ENCODE peak calls at places on chromosome 18, in seven cellular contexts. S is endothelial cell, X is OCI-LY7, R is upper lobe of right lung, M is neural crest cell, G is BE2C, W is H9. O is an unnamed sample.
A peak's percentile ranks its signal among the peaks of the same experiment; 100 is the strongest.

GRCh38 chr18:58694720-58695468 is 23.6 kb downstream of the MALT1 start:
- DNase-seq in M (no peak), R (no peak), W (no peak), S (no peak), G (no peak), X (no peak), O (no peak)

GRCh38 chr18:25052426-25052825 is 299.5 kb downstream of the ZNF521 start:
- DNase-seq in S (no peak), W (no peak), R (no peak), M (no peak), G (no peak), X (no peak), O (no peak)

GRCh38 chr18:79511271-79511670 is 115.5 kb downstream of the NFATC1 start:
- DNase-seq in M (no peak), S (no peak), W (peak; percentile 12), X (no peak), G (no peak), R (peak; percentile 56), O (no peak)

GRCh38 chr18:38996056-38996455 is 1430.5 kb upstream of the CELF4 start:
- DNase-seq in M (no peak), W (no peak), S (no peak), R (no peak), X (no peak), G (no peak), O (no peak)

GRCh38 chr18:73752546-73752945 is 395.1 kb downstream of the FBXO15 start:
- DNase-seq in G (no peak), R (no peak), M (no peak), W (no peak), S (no peak), X (no peak), O (no peak)

GRCh38 chr18:2207294-2207693 is 364.0 kb downstream of the METTL4 start:
- DNase-seq in S (no peak), G (no peak), X (no peak), R (no peak), W (no peak), M (no peak), O (no peak)

GRCh38 chr18:2223394-2223793 is 347.9 kb downstream of the METTL4 start:
- DNase-seq in S (no peak), G (no peak), X (no peak), W (no peak), M (no peak), R (no peak), O (no peak)

GRCh38 chr18:3903341-3903740 is 453.4 kb downstream of the TGIF1 start:
- DNase-seq in S (no peak), M (no peak), W (no peak), G (no peak), X (no peak), R (no peak), O (peak; percentile 87)

GRCh38 chr18:61975526-61976326 is 82.9 kb upstream of the RNF152 start:
- DNase-seq in R (no peak), W (no peak), M (no peak), G (no peak), S (no peak), X (no peak), O (no peak)

GRCh38 chr18:55509631-55510372 is 78.2 kb downstream of the TCF4 start:
- DNase-seq in M (no peak), G (no peak), S (no peak), W (no peak), R (no peak), X (peak; percentile 53), O (peak; percentile 59)

GRCh38 chr18:682833-683232 is 25.4 kb downstream of the TYMS start:
- DNase-seq in X (no peak), G (no peak), M (no peak), S (no peak), W (no peak), R (no peak), O (no peak)

GRCh38 chr18:36025025-36025424 is 42.3 kb downstream of the RPRD1A start:
- DNase-seq in S (no peak), R (no peak), G (no peak), X (no peak), M (no peak), W (no peak), O (peak; percentile 14)

GRCh38 chr18:36179562-36180334 is 7.5 kb upstream of the MOCOS start:
- DNase-seq in X (peak; percentile 5), W (no peak), G (no peak), S (no peak), M (no peak), R (peak; percentile 80), O (no peak)

GRCh38 chr18:38751897-38752296 is 1186.3 kb upstream of the CELF4 start:
- DNase-seq in M (no peak), R (no peak), S (no peak), X (no peak), G (no peak), W (no peak), O (no peak)

GRCh38 chr18:22169889-22170420 is 566 bp downstream of the GATA6 start:
- DNase-seq in W (no peak), S (no peak), X (no peak), G (no peak), R (peak; percentile 81), M (no peak), O (no peak)

GRCh38 chr18:28802546-28802945 is 625.6 kb upstream of the CDH2 start:
- DNase-seq in R (no peak), G (no peak), M (no peak), X (no peak), W (no peak), S (no peak), O (no peak)

GRCh38 chr18:23887493-23887892 is 127.1 kb upstream of the TTC39C start:
- DNase-seq in W (no peak), M (no peak), R (no peak), G (peak; percentile 32), X (no peak), S (no peak), O (no peak)

GRCh38 chr18:42192251-42193248 is 237.5 kb downstream of the PIK3C3 start:
- DNase-seq in X (no peak), R (no peak), M (no peak), G (peak; percentile 37), W (no peak), S (no peak), O (no peak)

DNA sequence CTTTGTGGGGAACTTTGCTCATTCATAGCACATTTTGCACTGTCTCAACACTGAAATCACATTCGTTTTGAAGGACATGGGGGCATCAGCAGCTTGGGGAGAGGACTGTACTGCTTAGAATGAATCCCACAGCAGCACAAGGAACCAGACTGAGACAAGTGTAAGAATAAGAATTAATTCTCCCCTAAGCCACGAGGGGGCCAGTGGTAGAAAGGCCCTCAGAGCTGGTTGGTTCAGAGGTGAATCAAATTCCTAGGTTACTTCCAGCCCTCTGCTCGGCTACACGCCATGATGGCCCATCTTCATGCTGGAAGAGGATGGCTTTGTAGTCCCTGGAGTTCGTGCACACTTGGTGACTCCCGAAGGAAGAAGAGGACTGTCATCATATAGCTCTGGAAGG is 12.0 kb upstream of the MC5R start:
- DNase-seq in M (no peak), R (no peak), S (no peak), G (no peak), X (peak; percentile 21), W (peak; percentile 49), O (no peak)
- TF ChIP-seq CTCF in M (peak; percentile 27), R (no peak), S (peak; percentile 42), G (peak; percentile 25), X (peak; percentile 68), W (peak; percentile 59), O (no peak)

DNA sequence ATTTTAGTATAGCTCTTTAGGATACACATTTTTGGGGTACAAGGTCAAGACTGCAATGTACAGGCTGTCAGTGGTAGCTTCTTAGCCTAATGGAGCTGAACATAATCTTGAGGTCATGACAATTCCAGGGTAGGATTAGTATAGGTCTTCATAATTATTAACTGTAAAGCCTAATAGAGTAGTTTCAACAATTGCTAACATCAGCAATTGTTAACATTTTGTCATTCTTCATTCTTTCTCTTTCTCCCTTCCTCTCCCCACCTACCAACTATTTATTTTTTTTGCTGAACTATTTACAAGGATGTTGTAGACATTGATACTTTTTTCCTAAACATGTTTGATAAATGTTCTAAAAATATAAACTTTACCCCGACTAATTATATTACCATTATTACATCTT is 461.3 kb upstream of the DCC start:
- DNase-seq in R (no peak), W (no peak), M (no peak), X (no peak), S (no peak), G (no peak), O (no peak)
- TF ChIP-seq CTCF in R (no peak), W (no peak), M (no peak), X (no peak), S (no peak), G (no peak), O (no peak)

GRCh38 chr18:63514326-63514725 is 27.8 kb upstream of the SERPINB12 start:
- DNase-seq in X (no peak), W (no peak), M (no peak), S (no peak), R (no peak), G (no peak), O (no peak)

GRCh38 chr18:63511285-63511684 is 30.9 kb upstream of the SERPINB12 start:
- DNase-seq in M (peak; percentile 46), X (peak; percentile 7), R (no peak), G (peak; percentile 23), S (peak; percentile 65), W (peak; percentile 83), O (no peak)

GRCh38 chr18:63518178-63519012 is 23.8 kb upstream of the SERPINB12 start:
- DNase-seq in S (peak; percentile 61), R (no peak), W (peak; percentile 71), G (peak; percentile 36), X (peak; percentile 74), M (peak; percentile 62), O (peak; percentile 36)

GRCh38 chr18:63515799-63516198 is 26.4 kb upstream of the SERPINB12 start:
- DNase-seq in M (no peak), S (no peak), R (no peak), G (no peak), W (no peak), X (no peak), O (no peak)

DNA sequence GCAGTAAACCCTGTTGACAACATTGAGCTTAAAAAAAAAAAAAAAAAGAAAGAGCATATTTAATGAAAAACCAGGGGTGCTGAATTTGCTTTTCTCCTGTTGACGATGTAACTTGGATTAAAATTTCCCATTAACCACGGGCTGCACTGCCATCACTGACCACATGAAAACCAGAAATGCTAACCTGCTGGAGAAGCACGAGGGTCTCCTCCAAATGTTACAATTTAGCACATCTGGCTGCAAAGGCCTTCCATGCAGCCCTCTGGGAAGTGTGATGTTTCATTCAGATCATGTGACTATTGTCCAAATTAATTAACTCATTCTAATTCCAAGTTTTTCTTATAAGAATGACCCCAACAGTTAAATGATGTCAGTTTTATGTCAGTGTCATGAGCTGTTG is 26.9 kb upstream of the SERPINB12 start:
- DNase-seq in X (no peak), G (no peak), W (no peak), M (no peak), S (no peak), R (no peak), O (no peak)
- TF ChIP-seq CTCF in X (peak; percentile 21), G (peak; percentile 16), W (no peak), M (peak; percentile 50), S (peak; percentile 66), R (no peak), O (no peak)

DNA sequence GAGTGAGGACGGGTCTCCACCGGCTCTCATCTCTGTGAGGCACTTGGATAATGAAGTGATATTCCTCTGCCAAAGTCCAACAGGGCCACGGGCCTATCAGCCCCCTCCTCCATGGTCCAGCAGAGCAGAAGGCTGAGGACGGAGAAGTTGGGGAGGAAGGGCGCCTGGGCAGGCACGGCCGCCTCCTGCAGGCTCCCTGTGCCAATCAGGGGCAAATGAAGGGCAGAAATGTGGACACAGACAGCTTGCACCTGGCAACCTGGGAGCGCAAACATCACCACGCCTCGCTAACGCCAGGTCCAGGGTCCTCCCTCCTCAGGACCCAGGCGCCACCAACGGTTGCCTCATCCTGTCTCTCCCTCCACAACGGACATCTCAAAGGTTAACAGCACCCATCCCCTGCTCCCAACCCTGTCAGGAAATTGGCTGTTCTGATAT is 24.3 kb downstream of the SMAD7 start:
- DNase-seq in R (no peak), M (no peak), W (no peak), G (no peak), S (no peak), X (no peak), O (no peak)
- TF ChIP-seq CTCF in R (no peak), M (no peak), W (no peak), G (no peak), S (no peak), X (no peak), O (no peak)